ENCODE peak calls at places on chromosomes 5 and 9, in nine cellular contexts. U, W, A, V, S, F, O, L and Z are unnamed samples.

GRCh38 chr5:115246361-115246991 is 16.2 kb downstream of the PGGT1B start:
- DNase-seq in U (no peak), W (peak; percentile 11), A (peak; percentile 44), V (no peak), S (no peak), F (no peak), O (no peak), L (peak; percentile 61), Z (no peak)

GRCh38 chr5:114101153-114101552 is 260.7 kb upstream of the KCNN2 start:
- DNase-seq in U (no peak), W (peak; percentile 16), A (peak; percentile 66), V (peak; percentile 36), S (peak; percentile 62), F (no peak), O (no peak), L (peak; percentile 39), Z (no peak)

GRCh38 chr9:13427587-13427986 is 148.1 kb upstream of the MPDZ start:
- DNase-seq in U (no peak), W (peak; percentile 43), A (peak; percentile 35), V (no peak), S (peak; percentile 42), F (peak; percentile 58), O (no peak), L (peak; percentile 57), Z (peak; percentile 6)

GRCh38 chr9:2307480-2307879 is 292.3 kb downstream of the SMARCA2 start:
- DNase-seq in U (no peak), W (no peak), A (no peak), V (no peak), S (no peak), F (no peak), O (no peak), L (no peak), Z (no peak)

GRCh38 chr5:43359738-43360137 is 46.5 kb upstream of the HMGCS1 start:
- DNase-seq in U (no peak), W (no peak), A (no peak), V (no peak), S (no peak), F (no peak), O (no peak), L (no peak), Z (no peak)

GRCh38 chr5:173781432-173781825 is 106.7 kb upstream of the CPEB4 start:
- DNase-seq in U (no peak), W (no peak), A (no peak), V (no peak), S (no peak), F (no peak), O (no peak), L (no peak), Z (no peak)

GRCh38 chr5:115541586-115541985 is 3.0 kb downstream of the FEM1C start:
- DNase-seq in U (no peak), W (no peak), A (no peak), V (no peak), S (no peak), F (no peak), O (no peak), L (no peak), Z (no peak)

GRCh38 chr5:169223595-169223953 is 77.4 kb downstream of the SLIT3 start:
- DNase-seq in U (no peak), W (peak; percentile 55), A (no peak), V (no peak), S (no peak), F (no peak), O (no peak), L (no peak), Z (no peak)

GRCh38 chr9:14903040-14903439 is 7.2 kb downstream of the FREM1 start:
- DNase-seq in U (no peak), W (no peak), A (no peak), V (no peak), S (no peak), F (no peak), O (no peak), L (no peak), Z (no peak)

GRCh38 chr9:86938780-86939179 is 8.5 kb downstream of the GAS1 start:
- DNase-seq in U (no peak), W (no peak), A (no peak), V (no peak), S (no peak), F (no peak), O (no peak), L (no peak), Z (no peak)

GRCh38 chr5:134249469-134250379 is 23.9 kb upstream of the PPP2CA start:
- DNase-seq in U (no peak), W (no peak), A (no peak), V (no peak), S (peak; percentile 19), F (peak; percentile 19), O (peak; percentile 63), L (no peak), Z (no peak)

GRCh38 chr9:95977366-95977765 is 101.9 kb downstream of the ERCC6L2 start:
- DNase-seq in U (no peak), W (no peak), A (no peak), V (no peak), S (no peak), F (no peak), O (no peak), L (no peak), Z (no peak)
- H3K36me3 ChIP-seq in U (no peaks in the 10 kb centered on the region), W (peaks cover 3% of the 10 kb centered on the region), A (no peaks in the 10 kb centered on the region), V (no peaks in the 10 kb centered on the region), S (no peaks in the 10 kb centered on the region), F (peaks cover 5% of the 10 kb centered on the region), O (peaks cover 18% of the 10 kb centered on the region), L (peaks cover 27% of the 10 kb centered on the region), Z (no peaks in the 10 kb centered on the region)

GRCh38 chr5:8884029-8884428 is 661.8 kb downstream of the SEMA5A start:
- DNase-seq in U (no peak), W (no peak), A (no peak), V (no peak), S (no peak), F (no peak), O (no peak), L (no peak), Z (no peak)
- TF ChIP-seq CTCF in U (no peak), W (no peak), A (no peak), V (no peak), S (no peak), F (no peak), O (no peak), L (peak; percentile 39), Z (no peak)

DNA sequence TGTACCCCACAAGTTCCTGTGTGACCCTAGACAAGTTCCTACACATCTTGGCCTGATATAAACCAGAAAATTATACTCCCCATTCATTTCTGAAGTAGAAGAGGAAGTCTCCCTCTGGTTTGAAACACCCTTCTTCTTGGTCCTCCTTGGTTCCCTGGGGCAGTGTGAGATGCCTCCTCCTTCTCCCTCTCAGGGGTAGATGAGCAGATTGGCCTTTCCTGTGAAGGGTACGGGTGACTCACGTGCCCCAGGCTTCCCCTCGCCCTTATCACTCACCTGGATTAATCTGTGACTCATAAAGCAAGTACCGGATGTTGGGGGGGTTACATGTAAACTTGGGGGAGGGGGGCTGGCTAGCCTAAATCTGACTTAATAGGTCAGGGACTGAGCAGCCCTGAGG is 11.1 kb upstream of the AQP3 start:
- DNase-seq in U (peak; percentile 30), W (peak; percentile 25), A (peak; percentile 41), V (no peak), S (no peak), F (no peak), O (no peak), L (peak; percentile 52), Z (peak; percentile 60)
- H3K4me3 ChIP-seq in U (no peak overlapping the region), W (no peak overlapping the region), A (no peak overlapping the region), V (no peak overlapping the region), S (no peak overlapping the region), F (no peak overlapping the region), O (no peak overlapping the region), L (no peak overlapping the region), Z (no peak overlapping the region)

GRCh38 chr5:102910240-102911226 is 155.4 kb downstream of the PAM start:
- DNase-seq in U (no peak), W (peak; percentile 82), A (no peak), V (no peak), S (no peak), F (no peak), O (no peak), L (no peak), Z (no peak)

GRCh38 chr5:102916114-102916513 is 161.0 kb downstream of the PAM start:
- DNase-seq in U (no peak), W (no peak), A (no peak), V (no peak), S (no peak), F (no peak), O (no peak), L (no peak), Z (no peak)

GRCh38 chr5:102911973-102912372 is 156.9 kb downstream of the PAM start:
- DNase-seq in U (no peak), W (peak; percentile 78), A (no peak), V (no peak), S (no peak), F (no peak), O (no peak), L (no peak), Z (no peak)
- H3K36me3 ChIP-seq in U (no peaks in the 10 kb centered on the region), W (no peaks in the 10 kb centered on the region), A (no peaks in the 10 kb centered on the region), V (no peaks in the 10 kb centered on the region), S (no peaks in the 10 kb centered on the region), F (no peaks in the 10 kb centered on the region), O (no peaks in the 10 kb centered on the region), L (no peaks in the 10 kb centered on the region), Z (no peaks in the 10 kb centered on the region)

GRCh38 chr9:137214620-137215019 is 7.4 kb downstream of the RNF208 start:
- DNase-seq in U (no peak), W (no peak), A (no peak), V (no peak), S (no peak), F (no peak), O (no peak), L (no peak), Z (no peak)

GRCh38 chr9:137213160-137214060 is 7.9 kb downstream of the NDOR1 start:
- DNase-seq in U (no peak), W (no peak), A (no peak), V (no peak), S (peak; percentile 14), F (no peak), O (no peak), L (no peak), Z (no peak)

GRCh38 chr9:137211532-137211931 is 6.0 kb downstream of the NDOR1 start:
- DNase-seq in U (no peak), W (no peak), A (no peak), V (no peak), S (no peak), F (no peak), O (no peak), L (no peak), Z (no peak)

GRCh38 chr9:137215196-137215986 is 6.6 kb downstream of the RNF208 start:
- DNase-seq in U (no peak), W (no peak), A (no peak), V (no peak), S (no peak), F (no peak), O (no peak), L (no peak), Z (no peak)

DNA sequence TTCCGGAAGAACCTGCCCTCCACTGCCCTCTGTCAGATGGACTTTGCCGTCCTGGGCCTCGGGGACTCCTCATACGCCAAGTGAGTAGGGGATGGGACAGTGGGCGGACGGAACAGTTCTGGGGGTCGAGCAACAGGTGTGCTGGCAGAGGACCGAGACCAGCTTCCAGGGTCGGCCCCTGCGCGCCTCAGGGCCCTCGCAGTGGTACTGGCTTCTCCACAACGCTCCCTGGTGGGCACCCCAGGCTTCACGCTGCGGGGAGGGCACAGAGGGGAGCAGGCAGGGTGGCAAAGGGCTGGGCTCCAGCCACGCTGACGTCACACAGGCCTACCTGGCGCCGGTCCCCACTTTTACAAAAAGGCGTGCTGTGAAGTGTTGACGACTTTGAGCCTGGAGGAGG is 7.0 kb downstream of the NDOR1 start:
- DNase-seq in U (no peak), W (no peak), A (no peak), V (no peak), S (no peak), F (no peak), O (no peak), L (no peak), Z (no peak)
- TF ChIP-seq CTCF in U (no peak), W (no peak), A (no peak), V (no peak), S (no peak), F (no peak), O (no peak), L (peak; percentile 35), Z (no peak)